ENCODE peak calls at places on chromosome 15, in ten cellular contexts. Q is fibroblast of lung, U is left lung, D is breast epithelium, H is ovary, R is uterus, X is PC-9, F is body of pancreas, I is astrocyte, T is lower lobe of right lung. N is an unnamed sample.

GRCh38 chr15:32637704-32638103 is 3.8 kb upstream of the SCG5 start:
- DNase-seq in U (no peak), F (no peak), H (no peak), T (no peak), D (no peak), X (no peak), Q (no peak), I (no peak), R (no peak), N (no peak)

GRCh38 chr15:49038382-49038781 is 7.9 kb downstream of the SECISBP2L start:
- DNase-seq in H (no peak), Q (peak; percentile 23), I (peak; percentile 3), T (no peak), D (no peak), U (no peak), F (no peak), R (no peak), X (no peak), N (no peak)

GRCh38 chr15:99137111-99137546 is 32.2 kb downstream of the SYNM start:
- DNase-seq in X (no peak), T (no peak), H (no peak), F (no peak), I (no peak), U (no peak), R (no peak), Q (no peak), D (peak; percentile 79), N (no peak)

GRCh38 chr15:95937128-95937528 is 393.4 kb upstream of the NR2F2 start:
- DNase-seq in T (no peak), F (no peak), X (no peak), H (no peak), I (peak; percentile 15), Q (peak; percentile 36), U (no peak), R (no peak), D (no peak), N (no peak)

GRCh38 chr15:82709421-82710207 is at the start of gene AP3B2:
- DNase-seq in Q (peak; percentile 55), T (peak; percentile 85), R (peak; percentile 24), F (peak; percentile 82), U (peak; percentile 74), D (peak; percentile 26), I (peak; percentile 27), X (peak; percentile 44), H (peak; percentile 73), N (peak; percentile 91)

GRCh38 chr15:64855206-64856000 is 13.7 kb downstream of the PLEKHO2 start:
- DNase-seq in T (no peak), H (no peak), F (no peak), X (no peak), U (no peak), D (no peak), Q (peak; percentile 33), I (no peak), R (no peak), N (no peak)

GRCh38 chr15:81281925-81282895 is 41.7 kb downstream of the STARD5 start:
- DNase-seq in R (peak; percentile 13), U (no peak), H (no peak), T (no peak), X (peak; percentile 15), F (no peak), D (no peak), I (no peak), Q (no peak), N (no peak)

GRCh38 chr15:77027111-77027696 is 32.3 kb downstream of the PSTPIP1 start:
- DNase-seq in U (peak; percentile 19), F (no peak), Q (no peak), T (no peak), H (no peak), X (no peak), D (no peak), R (peak; percentile 5), I (no peak), N (peak; percentile 45)

GRCh38 chr15:48966595-48967301 is 3.0 kb upstream of the SHC4 start:
- DNase-seq in R (no peak), D (no peak), X (no peak), I (peak; percentile 87), U (no peak), F (no peak), H (no peak), Q (peak; percentile 89), T (no peak), N (no peak)

GRCh38 chr15:26674467-26674866 is 98.4 kb downstream of the GABRB3 start:
- DNase-seq in Q (no peak), X (no peak), T (no peak), H (no peak), I (no peak), U (no peak), R (no peak), F (no peak), D (no peak), N (no peak)

GRCh38 chr15:29140475-29141172 is 129.0 kb downstream of the NSMCE3 start:
- DNase-seq in H (no peak), D (no peak), I (no peak), U (no peak), Q (no peak), R (no peak), X (no peak), F (no peak), T (no peak), N (no peak)

GRCh38 chr15:100889359-100890058 is 9.9 kb downstream of the ALDH1A3 start:
- DNase-seq in H (peak; percentile 72), R (peak; percentile 79), I (peak; percentile 75), Q (peak; percentile 83), D (peak; percentile 80), X (peak; percentile 69), T (no peak), U (peak; percentile 51), F (peak; percentile 63), N (peak; percentile 67)

GRCh38 chr15:60479711-60480110 is 769 bp upstream of the ICE2 start:
- DNase-seq in U (no peak), Q (no peak), H (no peak), F (no peak), R (no peak), X (no peak), I (no peak), T (no peak), D (no peak), N (no peak)

GRCh38 chr15:43266834-43267233 is at the start of gene TGM5:
- DNase-seq in R (no peak), F (peak; percentile 35), T (no peak), D (peak; percentile 87), H (no peak), X (peak; percentile 70), Q (no peak), I (no peak), U (no peak), N (no peak)

GRCh38 chr15:43270113-43270665 is 3.5 kb upstream of the TGM5 start:
- DNase-seq in Q (no peak), R (no peak), D (no peak), I (no peak), U (no peak), H (no peak), T (no peak), F (no peak), X (no peak), N (no peak)

GRCh38 chr15:43267439-43267838 is 711 bp upstream of the TGM5 start:
- DNase-seq in U (no peak), X (no peak), Q (no peak), F (no peak), D (no peak), T (no peak), H (no peak), R (no peak), I (no peak), N (no peak)

GRCh38 chr15:43266386-43266785 is 342 bp downstream of the TGM5 start:
- DNase-seq in T (no peak), H (no peak), D (no peak), X (no peak), R (no peak), Q (no peak), I (no peak), U (no peak), F (no peak), N (no peak)

DNA sequence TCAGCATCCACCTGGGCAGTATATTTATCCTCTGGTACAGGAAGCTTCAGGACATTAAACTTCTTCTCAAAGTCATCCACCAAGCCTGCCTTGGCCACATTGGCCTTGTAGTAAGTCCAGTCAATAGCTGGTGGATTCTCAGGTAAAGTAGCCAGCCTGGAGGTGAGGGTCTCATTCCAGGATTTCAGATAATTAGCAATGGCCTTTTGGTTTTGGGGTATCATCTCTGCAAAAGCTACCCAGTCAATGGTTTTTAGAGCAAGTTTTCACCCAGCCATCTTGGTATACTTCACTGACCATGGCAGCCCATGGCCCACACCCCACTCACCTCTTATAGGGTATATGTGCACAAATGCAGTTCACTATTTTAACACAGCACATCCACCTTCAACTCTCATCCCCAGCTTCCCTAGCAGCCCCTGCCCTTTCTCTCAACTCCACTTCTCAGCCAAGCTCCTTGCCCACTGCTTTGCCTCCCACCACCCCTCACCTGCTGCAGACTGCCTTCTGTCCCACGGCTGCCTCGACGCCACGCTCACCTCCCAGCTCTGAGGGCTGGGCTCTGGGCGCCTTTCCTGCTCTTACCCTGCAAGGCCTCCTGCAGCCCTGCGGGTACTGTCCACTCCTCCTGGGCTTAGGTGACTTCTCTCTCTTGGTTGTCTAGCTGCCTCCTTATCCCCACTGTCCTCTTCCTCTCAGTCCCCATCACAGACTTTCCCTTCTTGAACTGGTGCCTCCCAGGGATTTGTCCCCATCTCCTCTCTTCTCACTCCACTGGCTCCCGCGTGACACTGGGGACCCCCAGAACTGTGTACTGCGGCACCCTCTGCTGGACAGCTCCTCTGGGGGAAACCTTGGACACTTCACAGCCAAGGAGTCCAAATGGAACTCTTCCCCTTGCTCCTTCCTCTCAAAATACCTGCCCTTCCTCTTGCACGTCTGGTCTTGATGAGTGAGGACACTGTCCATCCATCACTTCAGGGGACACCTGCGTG is 1.7 kb upstream of the TGM5 start:
- DNase-seq in X (peak; percentile 20), Q (no peak), F (no peak), U (no peak), T (no peak), H (no peak), R (no peak), D (no peak), I (no peak), N (no peak)
- TF ChIP-seq CTCF in X (peak; percentile 51), Q (peak; percentile 48), F (no peak), U (no peak), T (peak; percentile 11), H (no peak), R (no peak), D (no peak), I (peak; percentile 25), N (peak; percentile 29)

GRCh38 chr15:31303434-31304073 is 23.1 kb upstream of the KLF13 start:
- DNase-seq in F (no peak), X (no peak), T (peak; percentile 69), R (no peak), I (no peak), H (no peak), D (no peak), U (no peak), Q (no peak), N (peak; percentile 76)
- H3K4me1 ChIP-seq in F (peaks cover 8% of the 10 kb centered on the region), X (no peaks in the 10 kb centered on the region), T (peaks cover 28% of the 10 kb centered on the region), R (no peaks in the 10 kb centered on the region), I (peaks cover 4% of the 10 kb centered on the region), H (no peaks in the 10 kb centered on the region), D (peaks cover 4% of the 10 kb centered on the region), U (no peaks in the 10 kb centered on the region), Q (no peaks in the 10 kb centered on the region), N (peaks cover 20% of the 10 kb centered on the region)

GRCh38 chr15:58770857-58771620 is at the start of gene MINDY2:
- DNase-seq in D (peak; percentile 97), R (peak; percentile 98), T (peak; percentile 100), H (peak; percentile 99), F (peak; percentile 99), I (peak; percentile 97), Q (peak; percentile 99), U (peak; percentile 99), X (peak; percentile 97), N (peak; percentile 100)
- TF ChIP-seq CTCF in D (peak; percentile 13), R (peak; percentile 25), T (peak; percentile 47), H (peak; percentile 62), F (peak; percentile 35), I (no peak), Q (no peak), U (no peak), X (no peak), N (peak; percentile 46)

GRCh38 chr15:67840747-67841634 is 1.1 kb upstream of the RNU6-1 start:
- DNase-seq in D (no peak), F (peak; percentile 57), H (no peak), U (no peak), I (peak; percentile 42), R (no peak), T (no peak), X (no peak), Q (peak; percentile 58), N (no peak)
- H3K4me1 ChIP-seq in D (no peaks in the 10 kb centered on the region), F (peaks cover 23% of the 10 kb centered on the region), H (peaks cover 16% of the 10 kb centered on the region), U (peaks cover 8% of the 10 kb centered on the region), I (peaks cover 24% of the 10 kb centered on the region), R (peaks cover 6% of the 10 kb centered on the region), T (peaks cover 44% of the 10 kb centered on the region), X (peaks cover 10% of the 10 kb centered on the region), Q (peaks cover 11% of the 10 kb centered on the region), N (peaks cover 24% of the 10 kb centered on the region)